ENCODE peak calls at places on chromosomes 1 and 21, in five cellular contexts. T, Q, W, N and V are unnamed samples.
A peak's percentile ranks its signal among the peaks of the same experiment; 100 is the strongest.

GRCh38 chr1:211731456-211732275 is 56.2 kb upstream of the NEK2 start:
- DNase-seq in T (no peak), Q (no peak), W (no peak), N (no peak), V (no peak)

GRCh38 chr1:67004176-67004575 is 49.8 kb downstream of the SLC35D1 start:
- DNase-seq in T (no peak), Q (no peak), W (no peak), N (no peak), V (no peak)

GRCh38 chr1:240304466-240304865 is 212.8 kb downstream of the FMN2 start:
- DNase-seq in T (no peak), Q (no peak), W (no peak), N (no peak), V (no peak)

GRCh38 chr1:15707239-15707940 is 23.3 kb downstream of the PLEKHM2 start:
- DNase-seq in T (no peak), Q (no peak), W (no peak), N (no peak), V (no peak)

GRCh38 chr1:205452906-205453305 is 2.9 kb downstream of the BLACAT1 start:
- DNase-seq in T (no peak), Q (no peak), W (no peak), N (no peak), V (no peak)

GRCh38 chr1:71296551-71296950 is 215.7 kb upstream of the ZRANB2 start:
- DNase-seq in T (no peak), Q (peak; percentile 48), W (no peak), N (no peak), V (no peak)

GRCh38 chr1:59967141-59967697 is 40.6 kb upstream of the CYP2J2 start:
- DNase-seq in T (no peak), Q (peak; percentile 67), W (peak; percentile 63), N (no peak), V (no peak)

GRCh38 chr1:27972141-27972540 is 12.4 kb downstream of the XKR8 start:
- DNase-seq in T (no peak), Q (no peak), W (no peak), N (no peak), V (no peak)

GRCh38 chr1:161106434-161106833 is 8.3 kb downstream of the KLHDC9 start:
- DNase-seq in T (no peak), Q (no peak), W (no peak), N (no peak), V (no peak)

GRCh38 chr1:53656062-53656915 is 82.7 kb downstream of the GLIS1 start:
- DNase-seq in T (no peak), Q (peak; percentile 40), W (peak; percentile 96), N (no peak), V (no peak)

GRCh38 chr1:2809656-2810055 is 8.2 kb upstream of the TTC34 start:
- DNase-seq in T (no peak), Q (no peak), W (no peak), N (no peak), V (no peak)

GRCh38 chr1:192903142-192903541 is 94.3 kb downstream of the RGS2 start:
- DNase-seq in T (no peak), Q (no peak), W (no peak), N (no peak), V (no peak)

GRCh38 chr21:41377715-41378114 is 15.9 kb downstream of the MX2 start:
- DNase-seq in T (no peak), Q (no peak), W (no peak), N (no peak), V (no peak)

GRCh38 chr21:28923439-28923975 is 69.2 kb downstream of the LTN1 start:
- DNase-seq in T (no peak), Q (no peak), W (no peak), N (no peak), V (no peak)

GRCh38 chr1:185008746-185009360 is 34.5 kb upstream of the NIBAN1 start:
- DNase-seq in T (no peak), Q (no peak), W (no peak), N (no peak), V (no peak)

GRCh38 chr1:206982216-206982615 is 12.0 kb upstream of the FCAMR start:
- DNase-seq in T (peak; percentile 40), Q (peak; percentile 67), W (peak; percentile 56), N (peak; percentile 57), V (peak; percentile 69)

GRCh38 chr1:213899413-213899812 is 88.4 kb upstream of the PROX1 start:
- DNase-seq in T (no peak), Q (no peak), W (no peak), N (no peak), V (no peak)

GRCh38 chr21:16070207-16070651 is 340.4 kb downstream of the USP25 start:
- DNase-seq in T (no peak), Q (peak; percentile 67), W (no peak), N (no peak), V (no peak)

GRCh38 chr1:14267991-14268390 is 330.5 kb upstream of the KAZN start:
- DNase-seq in T (no peak), Q (peak; percentile 41), W (no peak), N (no peak), V (no peak)

GRCh38 chr1:199759268-199759724 is 268.2 kb upstream of the NR5A2 start:
- DNase-seq in T (no peak), Q (peak; percentile 65), W (peak; percentile 3), N (peak; percentile 68), V (no peak)

GRCh38 chr1:244755673-244756072 is 79.8 kb upstream of the COX20 start:
- DNase-seq in T (no peak), Q (no peak), W (no peak), N (no peak), V (no peak)

GRCh38 chr1:67764674-67765073 is 68.6 kb downstream of the GNG12 start:
- DNase-seq in T (no peak), Q (no peak), W (no peak), N (no peak), V (no peak)

GRCh38 chr1:54885863-54886723 is 902 bp downstream of the DHCR24 start:
- DNase-seq in T (no peak), Q (peak; percentile 52), W (no peak), N (no peak), V (peak; percentile 33)